ENCODE peak calls at places on chromosomes 1 and 21, in four cellular contexts. One of them, this sample, is unnamed.

GRCh38 chr1:37732111-37732780 is 32.7 kb downstream of the EPHA10 start:
- DNase-seq in bronchial epithelial cell: no peak
- DNase-seq in fibroblast of mammary gland: no peak
- DNase-seq in BJ: no peak
- DNase-seq in this sample: no peak

GRCh38 chr21:15706686-15707085 is 23.1 kb upstream of the USP25 start:
- DNase-seq in bronchial epithelial cell: peak
- DNase-seq in fibroblast of mammary gland: peak
- DNase-seq in BJ: peak
- DNase-seq in this sample: no peak

GRCh38 chr1:223031690-223032601 is 111.1 kb downstream of the TLR5 start:
- DNase-seq in bronchial epithelial cell: no peak
- DNase-seq in fibroblast of mammary gland: peak
- DNase-seq in BJ: peak
- DNase-seq in this sample: no peak

GRCh38 chr21:44982558-44983244 is 42.9 kb downstream of the SLX9 start:
- DNase-seq in bronchial epithelial cell: peak
- DNase-seq in fibroblast of mammary gland: no peak
- DNase-seq in BJ: no peak
- DNase-seq in this sample: no peak

GRCh38 chr1:34918609-34919561 is 10.6 kb downstream of the DLGAP3 start:
- DNase-seq in bronchial epithelial cell: no peak
- DNase-seq in fibroblast of mammary gland: peak
- DNase-seq in BJ: no peak
- DNase-seq in this sample: no peak

GRCh38 chr1:98920441-98921110 is 84.1 kb downstream of the PLPPR5 start:
- DNase-seq in bronchial epithelial cell: peak
- DNase-seq in fibroblast of mammary gland: peak
- DNase-seq in BJ: peak
- DNase-seq in this sample: no peak

GRCh38 chr1:85327759-85328158 is 51.3 kb upstream of the BCL10 start:
- DNase-seq in bronchial epithelial cell: no peak
- DNase-seq in fibroblast of mammary gland: no peak
- DNase-seq in BJ: no peak
- DNase-seq in this sample: no peak

GRCh38 chr1:30774550-30775432 is 17.2 kb upstream of the LAPTM5 start:
- DNase-seq in bronchial epithelial cell: no peak
- DNase-seq in fibroblast of mammary gland: no peak
- DNase-seq in BJ: no peak
- DNase-seq in this sample: peak

GRCh38 chr1:10325521-10325920 is 73.3 kb upstream of the PGD start:
- DNase-seq in bronchial epithelial cell: no peak
- DNase-seq in fibroblast of mammary gland: no peak
- DNase-seq in BJ: no peak
- DNase-seq in this sample: no peak

GRCh38 chr1:197399691-197400521 is 131.9 kb downstream of the CRB1 start:
- DNase-seq in bronchial epithelial cell: peak
- DNase-seq in fibroblast of mammary gland: peak
- DNase-seq in BJ: no peak
- DNase-seq in this sample: peak

GRCh38 chr21:26773058-26773457 is 72.2 kb downstream of the ADAMTS1 start:
- DNase-seq in bronchial epithelial cell: no peak
- DNase-seq in fibroblast of mammary gland: no peak
- DNase-seq in BJ: no peak
- DNase-seq in this sample: no peak
- TF ChIP-seq CTCF in bronchial epithelial cell: no peak
- TF ChIP-seq CTCF in fibroblast of mammary gland: no peak
- TF ChIP-seq CTCF in BJ: no peak
- TF ChIP-seq CTCF in this sample: no peak

GRCh38 chr1:94324168-94324544 is 86.8 kb upstream of the ARHGAP29 start:
- DNase-seq in bronchial epithelial cell: peak
- DNase-seq in fibroblast of mammary gland: peak
- DNase-seq in BJ: no peak
- DNase-seq in this sample: no peak
- H3K4me3 ChIP-seq in bronchial epithelial cell: no peak
- H3K4me3 ChIP-seq in fibroblast of mammary gland: no peak
- H3K4me3 ChIP-seq in BJ: no peak
- H3K4me3 ChIP-seq in this sample: no peak

GRCh38 chr1:215071078-215071477 is 11.5 kb upstream of the KCNK2 start:
- DNase-seq in bronchial epithelial cell: no peak
- DNase-seq in fibroblast of mammary gland: no peak
- DNase-seq in BJ: no peak
- DNase-seq in this sample: no peak

GRCh38 chr1:215081566-215082531 is 688 bp upstream of the KCNK2 start:
- DNase-seq in bronchial epithelial cell: no peak
- DNase-seq in fibroblast of mammary gland: peak
- DNase-seq in BJ: no peak
- DNase-seq in this sample: peak

GRCh38 chr1:215079456-215079855 is 3.1 kb upstream of the KCNK2 start:
- DNase-seq in bronchial epithelial cell: no peak
- DNase-seq in fibroblast of mammary gland: peak
- DNase-seq in BJ: no peak
- DNase-seq in this sample: no peak

DNA sequence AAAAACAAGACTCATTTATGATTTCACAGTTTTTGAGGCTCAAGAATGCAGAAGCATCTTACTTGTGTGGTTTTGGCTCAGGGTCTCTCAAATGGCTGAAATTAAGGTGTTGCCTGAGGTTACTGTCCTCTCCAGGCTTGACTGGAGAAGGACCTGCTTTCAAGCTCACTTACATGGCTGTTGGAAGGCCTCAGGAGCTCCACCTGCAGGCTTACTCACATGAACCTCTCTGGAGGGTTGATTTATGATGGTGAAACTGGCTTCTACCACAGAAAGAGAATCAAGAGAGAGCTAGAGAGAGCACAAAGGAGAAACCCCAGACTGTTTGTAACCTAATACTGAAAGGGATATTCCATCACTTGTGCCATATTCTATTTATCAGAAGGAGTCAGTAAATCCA is 6.2 kb upstream of the KCNK2 start:
- DNase-seq in bronchial epithelial cell: peak
- DNase-seq in fibroblast of mammary gland: peak
- DNase-seq in BJ: no peak
- DNase-seq in this sample: peak
- TF ChIP-seq CTCF in bronchial epithelial cell: peak
- TF ChIP-seq CTCF in fibroblast of mammary gland: peak
- TF ChIP-seq CTCF in BJ: peak
- TF ChIP-seq CTCF in this sample: no peak

GRCh38 chr1:224109981-224110380 is 3.9 kb upstream of the FBXO28 start:
- DNase-seq in bronchial epithelial cell: no peak
- DNase-seq in fibroblast of mammary gland: no peak
- DNase-seq in BJ: no peak
- DNase-seq in this sample: no peak

GRCh38 chr1:224113918-224114786 is at the start of gene FBXO28:
- DNase-seq in bronchial epithelial cell: peak
- DNase-seq in fibroblast of mammary gland: peak
- DNase-seq in BJ: peak
- DNase-seq in this sample: peak

GRCh38 chr1:224114787-224115175 is 870 bp downstream of the FBXO28 start:
- DNase-seq in bronchial epithelial cell: peak
- DNase-seq in fibroblast of mammary gland: peak
- DNase-seq in BJ: no peak
- DNase-seq in this sample: no peak

GRCh38 chr1:224113545-224113917 is 380 bp upstream of the FBXO28 start:
- DNase-seq in bronchial epithelial cell: no peak
- DNase-seq in fibroblast of mammary gland: no peak
- DNase-seq in BJ: no peak
- DNase-seq in this sample: no peak

GRCh38 chr1:224113005-224113404 is 906 bp upstream of the FBXO28 start:
- DNase-seq in bronchial epithelial cell: no peak
- DNase-seq in fibroblast of mammary gland: no peak
- DNase-seq in BJ: no peak
- DNase-seq in this sample: no peak
- H3K4me3 ChIP-seq in bronchial epithelial cell: no peak
- H3K4me3 ChIP-seq in fibroblast of mammary gland: no peak
- H3K4me3 ChIP-seq in BJ: no peak
- H3K4me3 ChIP-seq in this sample: no peak

DNA sequence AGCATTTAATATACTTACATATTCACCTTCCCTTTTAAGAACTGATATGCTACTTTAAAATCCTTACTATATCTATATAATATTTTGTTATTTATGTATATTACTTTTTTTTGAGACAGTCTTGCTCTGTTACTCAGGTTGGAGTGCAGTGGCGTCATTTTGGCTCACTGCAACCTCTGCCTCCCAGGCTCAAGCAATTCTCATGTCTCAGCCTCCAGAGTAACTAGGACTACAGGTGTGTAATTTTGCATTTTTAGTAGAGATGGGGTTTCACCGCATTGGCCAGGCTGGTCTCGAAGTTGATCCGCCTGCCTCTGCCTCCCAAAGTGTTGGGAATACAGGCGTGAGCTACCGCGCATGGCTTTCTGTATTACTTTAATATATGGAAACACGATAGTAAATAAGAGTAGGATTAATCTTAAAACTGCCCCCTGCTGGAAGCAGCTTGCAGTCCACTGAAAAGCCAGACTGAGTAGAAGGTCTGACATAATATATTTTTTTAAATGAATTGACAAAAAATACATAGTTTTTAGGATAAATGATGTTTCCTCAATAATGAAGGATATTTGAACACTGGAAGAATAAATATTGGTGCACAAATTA is 24.4 kb downstream of the RCAN3 start:
- DNase-seq in bronchial epithelial cell: no peak
- DNase-seq in fibroblast of mammary gland: peak
- DNase-seq in BJ: no peak
- DNase-seq in this sample: no peak
- TF ChIP-seq CTCF in bronchial epithelial cell: peak
- TF ChIP-seq CTCF in fibroblast of mammary gland: peak
- TF ChIP-seq CTCF in BJ: peak
- TF ChIP-seq CTCF in this sample: peak

DNA sequence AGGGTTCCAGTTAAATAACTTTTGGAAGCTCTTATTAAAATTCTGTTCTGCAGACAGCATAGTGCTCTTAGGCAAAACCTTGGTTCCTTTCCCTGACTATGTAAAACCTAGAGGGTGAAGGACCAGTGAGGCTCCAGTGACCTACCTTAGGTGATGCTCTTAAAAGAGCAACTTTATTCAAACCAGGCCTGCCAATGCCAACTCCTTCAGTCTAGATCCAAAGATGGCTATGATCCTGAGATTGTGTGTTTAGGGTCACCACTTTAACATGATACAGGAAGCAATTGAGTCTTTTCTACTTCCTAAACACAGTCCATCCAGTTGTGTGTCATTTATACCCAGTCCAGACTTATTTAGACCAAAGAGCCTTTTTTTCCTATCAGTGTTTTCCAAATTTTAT is 10.8 kb downstream of the MCL1 start:
- DNase-seq in bronchial epithelial cell: no peak
- DNase-seq in fibroblast of mammary gland: no peak
- DNase-seq in BJ: no peak
- DNase-seq in this sample: peak
- H3K4me3 ChIP-seq in bronchial epithelial cell: no peak
- H3K4me3 ChIP-seq in fibroblast of mammary gland: no peak
- H3K4me3 ChIP-seq in BJ: no peak
- H3K4me3 ChIP-seq in this sample: no peak

This sample was measured in thyroid gland.